ENCODE peak calls at places on chromosomes 1 and 21, in seven cellular contexts. One of them, this sample, is unnamed.

GRCh38 chr1:239858058-239858457 is 233.6 kb upstream of the FMN2 start:
- DNase-seq in HepG2: no peak
- DNase-seq in SK-N-SH: no peak
- DNase-seq in H1: no peak
- DNase-seq in GM12878: no peak
- DNase-seq in K562: no peak
- DNase-seq in HCT116: no peak
- DNase-seq in this sample: no peak

GRCh38 chr1:32351859-32352745 is 10.2 kb downstream of the FAM229A start:
- DNase-seq in HCT116: no peak
- DNase-seq in K562: peak
- DNase-seq in H1: no peak
- DNase-seq in SK-N-SH: peak
- DNase-seq in HepG2: peak
- DNase-seq in GM12878: no peak
- DNase-seq in this sample: no peak

GRCh38 chr21:15732290-15732995 is 2.7 kb downstream of the USP25 start:
- DNase-seq in SK-N-SH: no peak
- DNase-seq in HepG2: peak
- DNase-seq in K562: no peak
- DNase-seq in GM12878: peak
- DNase-seq in H1: no peak
- DNase-seq in HCT116: no peak
- DNase-seq in this sample: no peak

GRCh38 chr1:26945728-26946127 is 14.5 kb downstream of the KDF1 start:
- DNase-seq in HCT116: no peak
- DNase-seq in SK-N-SH: no peak
- DNase-seq in GM12878: no peak
- DNase-seq in H1: no peak
- DNase-seq in HepG2: no peak
- DNase-seq in K562: no peak
- DNase-seq in this sample: no peak

GRCh38 chr1:39863177-39863576 is 20.1 kb downstream of the TRIT1 start:
- DNase-seq in GM12878: no peak
- DNase-seq in SK-N-SH: no peak
- DNase-seq in HepG2: no peak
- DNase-seq in H1: no peak
- DNase-seq in K562: no peak
- DNase-seq in HCT116: no peak
- DNase-seq in this sample: no peak

GRCh38 chr1:53047737-53048344 is 14.2 kb upstream of the PODN start:
- DNase-seq in HepG2: peak
- DNase-seq in K562: no peak
- DNase-seq in HCT116: no peak
- DNase-seq in SK-N-SH: no peak
- DNase-seq in GM12878: peak
- DNase-seq in H1: no peak
- DNase-seq in this sample: peak

GRCh38 chr1:108814343-108815125 is 42.4 kb downstream of the AKNAD1 start:
- DNase-seq in HepG2: no peak
- DNase-seq in K562: no peak
- DNase-seq in SK-N-SH: no peak
- DNase-seq in H1: no peak
- DNase-seq in HCT116: no peak
- DNase-seq in GM12878: no peak
- DNase-seq in this sample: no peak

GRCh38 chr1:114083186-114083585 is 70.5 kb downstream of the SYT6 start:
- DNase-seq in SK-N-SH: no peak
- DNase-seq in HCT116: no peak
- DNase-seq in K562: no peak
- DNase-seq in GM12878: no peak
- DNase-seq in H1: no peak
- DNase-seq in HepG2: no peak
- DNase-seq in this sample: no peak

GRCh38 chr1:8158995-8159394 is 132.9 kb upstream of the ERRFI1 start:
- DNase-seq in H1: no peak
- DNase-seq in K562: no peak
- DNase-seq in HepG2: no peak
- DNase-seq in SK-N-SH: no peak
- DNase-seq in HCT116: no peak
- DNase-seq in GM12878: no peak
- DNase-seq in this sample: no peak

GRCh38 chr1:114342376-114342775 is 168.6 kb downstream of the TRIM33 start:
- DNase-seq in H1: no peak
- DNase-seq in HCT116: no peak
- DNase-seq in HepG2: no peak
- DNase-seq in SK-N-SH: no peak
- DNase-seq in GM12878: no peak
- DNase-seq in K562: no peak
- DNase-seq in this sample: no peak

GRCh38 chr21:10272216-10272615 is 249.2 kb upstream of the TPTE start:
- DNase-seq in HepG2: peak
- DNase-seq in H1: no peak
- DNase-seq in GM12878: no peak
- DNase-seq in HCT116: no peak
- DNase-seq in SK-N-SH: no peak
- DNase-seq in K562: no peak
- DNase-seq in this sample: no peak

GRCh38 chr1:53783056-53783455 is 44.1 kb upstream of the GLIS1 start:
- DNase-seq in HepG2: no peak
- DNase-seq in K562: no peak
- DNase-seq in GM12878: no peak
- DNase-seq in SK-N-SH: no peak
- DNase-seq in HCT116: no peak
- DNase-seq in H1: no peak
- DNase-seq in this sample: no peak

GRCh38 chr1:183417691-183418491 is at the start of gene NMNAT2:
- DNase-seq in GM12878: no peak
- DNase-seq in K562: no peak
- DNase-seq in HepG2: no peak
- DNase-seq in H1: no peak
- DNase-seq in HCT116: no peak
- DNase-seq in SK-N-SH: peak
- DNase-seq in this sample: peak

GRCh38 chr1:28516518-28516956 is 10.7 kb downstream of the RCC1 start:
- DNase-seq in GM12878: no peak
- DNase-seq in HepG2: no peak
- DNase-seq in K562: no peak
- DNase-seq in H1: no peak
- DNase-seq in HCT116: no peak
- DNase-seq in SK-N-SH: no peak
- DNase-seq in this sample: no peak

GRCh38 chr1:227744668-227745067 is 9.4 kb downstream of the SNAP47 start:
- DNase-seq in GM12878: no peak
- DNase-seq in HCT116: no peak
- DNase-seq in K562: no peak
- DNase-seq in HepG2: no peak
- DNase-seq in H1: no peak
- DNase-seq in SK-N-SH: no peak
- DNase-seq in this sample: no peak

GRCh38 chr1:172325562-172325961 is 94.9 kb upstream of the C1orf105 start:
- DNase-seq in HCT116: peak
- DNase-seq in K562: no peak
- DNase-seq in H1: no peak
- DNase-seq in GM12878: no peak
- DNase-seq in HepG2: no peak
- DNase-seq in SK-N-SH: no peak
- DNase-seq in this sample: peak

GRCh38 chr1:234546387-234546704 is 63.6 kb downstream of the IRF2BP2 start:
- DNase-seq in K562: no peak
- DNase-seq in GM12878: no peak
- DNase-seq in HCT116: no peak
- DNase-seq in SK-N-SH: no peak
- DNase-seq in H1: no peak
- DNase-seq in HepG2: no peak
- DNase-seq in this sample: no peak

GRCh38 chr1:175862418-175862817 is 119.0 kb upstream of the TNR start:
- DNase-seq in GM12878: no peak
- DNase-seq in SK-N-SH: no peak
- DNase-seq in HepG2: no peak
- DNase-seq in K562: no peak
- DNase-seq in HCT116: no peak
- DNase-seq in H1: no peak
- DNase-seq in this sample: no peak

GRCh38 chr1:202578565-202578964 is 131.7 kb downstream of the SYT2 start:
- DNase-seq in SK-N-SH: no peak
- DNase-seq in K562: no peak
- DNase-seq in HepG2: no peak
- DNase-seq in H1: no peak
- DNase-seq in GM12878: no peak
- DNase-seq in HCT116: no peak
- DNase-seq in this sample: no peak

GRCh38 chr1:117318456-117318855 is 48.8 kb upstream of the MAN1A2 start:
- DNase-seq in GM12878: no peak
- DNase-seq in HCT116: no peak
- DNase-seq in HepG2: no peak
- DNase-seq in H1: no peak
- DNase-seq in K562: no peak
- DNase-seq in SK-N-SH: no peak
- DNase-seq in this sample: no peak

GRCh38 chr1:29462096-29462495 is 225.8 kb downstream of the PTPRU start:
- DNase-seq in SK-N-SH: no peak
- DNase-seq in K562: no peak
- DNase-seq in HCT116: no peak
- DNase-seq in GM12878: no peak
- DNase-seq in H1: no peak
- DNase-seq in HepG2: no peak
- DNase-seq in this sample: no peak

GRCh38 chr1:115781830-115782229 is 13.3 kb upstream of the CASQ2 start:
- DNase-seq in HepG2: no peak
- DNase-seq in H1: no peak
- DNase-seq in SK-N-SH: no peak
- DNase-seq in GM12878: no peak
- DNase-seq in K562: no peak
- DNase-seq in HCT116: no peak
- DNase-seq in this sample: no peak

GRCh38 chr1:226121587-226122400 is 59.3 kb downstream of the H3-3A start:
- DNase-seq in HepG2: peak
- DNase-seq in HCT116: no peak
- DNase-seq in H1: no peak
- DNase-seq in SK-N-SH: peak
- DNase-seq in GM12878: no peak
- DNase-seq in K562: peak
- DNase-seq in this sample: peak

GRCh38 chr1:11543392-11543791 is 64.4 kb downstream of the DISP3 start:
- DNase-seq in HCT116: no peak
- DNase-seq in HepG2: no peak
- DNase-seq in SK-N-SH: no peak
- DNase-seq in K562: no peak
- DNase-seq in GM12878: no peak
- DNase-seq in H1: no peak
- DNase-seq in this sample: no peak
- TF ChIP-seq JUND in HCT116: no peak
- TF ChIP-seq JUND in HepG2: no peak
- TF ChIP-seq JUND in SK-N-SH: no peak
- TF ChIP-seq JUND in K562: no peak
- TF ChIP-seq JUND in GM12878: no peak
- TF ChIP-seq JUND in H1: no peak
- TF ChIP-seq JUND in this sample: no peak

GRCh38 chr1:98429851-98430496 is 231.5 kb upstream of the SNX7 start:
- DNase-seq in HepG2: peak
- DNase-seq in SK-N-SH: no peak
- DNase-seq in H1: no peak
- DNase-seq in K562: no peak
- DNase-seq in GM12878: no peak
- DNase-seq in HCT116: no peak
- DNase-seq in this sample: no peak
- TF ChIP-seq JUND in HepG2: no peak
- TF ChIP-seq JUND in SK-N-SH: no peak
- TF ChIP-seq JUND in H1: no peak
- TF ChIP-seq JUND in K562: no peak
- TF ChIP-seq JUND in GM12878: no peak
- TF ChIP-seq JUND in HCT116: no peak
- TF ChIP-seq JUND in this sample: no peak

DNA sequence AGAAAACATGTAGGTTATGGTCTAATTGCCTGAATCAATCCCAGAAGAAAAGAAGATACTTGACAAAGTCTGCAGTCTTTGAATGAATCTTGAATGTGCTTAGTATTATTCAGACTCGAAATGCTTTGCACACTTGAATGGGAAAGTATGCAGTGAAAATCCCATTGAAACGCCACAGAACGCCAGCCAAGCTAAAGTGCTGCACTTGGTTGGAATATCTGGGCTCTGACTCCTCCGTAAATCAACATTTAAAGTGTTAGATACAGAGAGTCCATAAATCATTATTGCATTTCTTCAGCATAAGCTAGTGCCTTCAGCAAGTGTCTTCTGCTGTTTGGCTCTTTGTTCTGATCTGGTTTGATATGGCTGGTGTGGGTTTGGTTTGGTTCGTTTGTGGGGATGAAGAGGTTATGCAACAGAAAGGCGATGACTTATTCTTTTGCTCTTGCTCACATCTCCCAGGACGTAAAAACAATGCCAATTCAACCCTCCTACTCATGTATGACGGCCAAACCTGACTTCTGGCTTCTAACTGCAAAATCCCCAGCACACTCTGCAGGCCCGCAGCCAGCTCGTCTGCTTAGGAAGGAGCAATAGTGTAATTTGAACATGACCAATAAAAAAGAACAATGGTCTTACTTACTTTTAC is 121.7 kb upstream of the ERG start:
- DNase-seq in GM12878: no peak
- DNase-seq in SK-N-SH: no peak
- DNase-seq in H1: no peak
- DNase-seq in HepG2: no peak
- DNase-seq in K562: no peak
- DNase-seq in HCT116: no peak
- DNase-seq in this sample: no peak
- TF ChIP-seq JUND in GM12878: no peak
- TF ChIP-seq JUND in SK-N-SH: no peak
- TF ChIP-seq JUND in H1: no peak
- TF ChIP-seq JUND in HepG2: no peak
- TF ChIP-seq JUND in K562: no peak
- TF ChIP-seq JUND in HCT116: no peak
- TF ChIP-seq JUND in this sample: no peak

DNA sequence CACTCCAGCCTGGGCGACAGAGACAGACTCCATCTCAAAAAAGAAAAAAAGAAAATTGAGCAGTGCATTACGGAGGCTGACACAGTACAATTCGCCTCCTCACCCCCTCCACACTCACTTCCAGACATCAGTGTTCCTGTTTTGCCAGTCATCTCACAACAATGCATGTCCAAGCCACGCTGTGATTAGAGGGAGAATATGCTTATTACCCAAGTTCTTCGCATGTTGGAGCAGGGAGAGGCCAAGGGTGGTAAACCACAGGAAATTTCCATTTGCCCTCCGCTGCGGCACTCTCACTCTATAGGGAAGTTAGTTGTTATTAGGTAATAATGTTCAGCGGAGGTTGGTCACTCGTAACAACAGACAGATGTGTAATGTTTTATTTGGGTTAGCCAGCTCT is 32.9 kb downstream of the KCNJ15 start:
- DNase-seq in SK-N-SH: no peak
- DNase-seq in H1: no peak
- DNase-seq in HepG2: no peak
- DNase-seq in HCT116: no peak
- DNase-seq in GM12878: no peak
- DNase-seq in K562: no peak
- DNase-seq in this sample: no peak
- TF ChIP-seq JUND in SK-N-SH: no peak
- TF ChIP-seq JUND in H1: no peak
- TF ChIP-seq JUND in HepG2: no peak
- TF ChIP-seq JUND in HCT116: no peak
- TF ChIP-seq JUND in GM12878: no peak
- TF ChIP-seq JUND in K562: no peak
- TF ChIP-seq JUND in this sample: no peak

GRCh38 chr21:43339668-43340067 is 87.3 kb downstream of the SIK1 start:
- DNase-seq in K562: no peak
- DNase-seq in HepG2: no peak
- DNase-seq in GM12878: no peak
- DNase-seq in HCT116: no peak
- DNase-seq in SK-N-SH: no peak
- DNase-seq in H1: no peak
- DNase-seq in this sample: no peak
- TF ChIP-seq JUND in K562: no peak
- TF ChIP-seq JUND in HepG2: no peak
- TF ChIP-seq JUND in GM12878: no peak
- TF ChIP-seq JUND in HCT116: no peak
- TF ChIP-seq JUND in SK-N-SH: no peak
- TF ChIP-seq JUND in H1: no peak
- TF ChIP-seq JUND in this sample: no peak

This sample was measured in T47D.